ENCODE peak calls at places on chromosomes 3 and 15, in four cellular contexts. Z is sigmoid colon, P is adrenal gland, C is body of pancreas. F is an unnamed sample.

GRCh38 chr3:30418443-30418842 is 188.0 kb upstream of the TGFBR2 start:
- DNase-seq in Z (no peak), P (no peak), C (no peak), F (no peak)

GRCh38 chr3:72872183-72872582 is 15.7 kb upstream of the GXYLT2 start:
- DNase-seq in Z (no peak), P (no peak), C (no peak), F (no peak)

GRCh38 chr15:27817258-27817657 is 281.9 kb downstream of the OCA2 start:
- DNase-seq in Z (no peak), P (no peak), C (no peak), F (no peak)

GRCh38 chr15:48754011-48754410 is 56.9 kb downstream of the CEP152 start:
- DNase-seq in Z (no peak), P (no peak), C (no peak), F (no peak)

GRCh38 chr15:76200083-76200465 is 111.2 kb downstream of the ETFA start:
- DNase-seq in Z (peak), P (no peak), C (no peak), F (no peak)

GRCh38 chr3:16587047-16587702 is 18.0 kb downstream of the DAZL start:
- DNase-seq in Z (no peak), P (no peak), C (no peak), F (no peak)

GRCh38 chr3:51319271-51319670 is 65.8 kb upstream of the MANF start:
- DNase-seq in Z (no peak), P (no peak), C (no peak), F (no peak)

GRCh38 chr3:182704926-182705325 is 88.4 kb upstream of the ATP11B start:
- DNase-seq in Z (no peak), P (no peak), C (no peak), F (no peak)

GRCh38 chr3:182925330-182925943 is 54.9 kb downstream of the DCUN1D1 start:
- DNase-seq in Z (no peak), P (peak), C (no peak), F (no peak)

GRCh38 chr3:81876826-81877225 is 115.4 kb upstream of the GBE1 start:
- DNase-seq in Z (no peak), P (no peak), C (no peak), F (no peak)

GRCh38 chr3:133945696-133946095 is 50.0 kb upstream of the RAB6B start:
- DNase-seq in Z (peak), P (no peak), C (no peak), F (no peak)

GRCh38 chr3:78846688-78847087 is 921.1 kb downstream of the ROBO1 start:
- DNase-seq in Z (no peak), P (no peak), C (no peak), F (peak)

GRCh38 chr15:52114256-52114655 is 1.7 kb upstream of the BCL2L10 start:
- DNase-seq in Z (no peak), P (no peak), C (no peak), F (no peak)

GRCh38 chr15:60844431-60845174 is 365.7 kb upstream of the ICE2 start:
- DNase-seq in Z (no peak), P (no peak), C (no peak), F (no peak)

GRCh38 chr3:174376346-174376745 is 482.8 kb upstream of the NAALADL2 start:
- DNase-seq in Z (no peak), P (no peak), C (no peak), F (no peak)

GRCh38 chr3:178562143-178562868 is 26.1 kb downstream of the KCNMB2 start:
- DNase-seq in Z (no peak), P (no peak), C (no peak), F (no peak)

GRCh38 chr3:122730240-122730639 is 49.6 kb downstream of the PARP14 start:
- DNase-seq in Z (no peak), P (no peak), C (no peak), F (no peak)

GRCh38 chr3:14448063-14448462 is 45.7 kb downstream of the SLC6A6 start:
- DNase-seq in Z (no peak), P (no peak), C (no peak), F (no peak)

GRCh38 chr3:3119393-3119851 is 7.3 kb upstream of the TRNT1 start:
- DNase-seq in Z (no peak), P (no peak), C (no peak), F (no peak)

GRCh38 chr3:132637590-132637989 is 22.0 kb downstream of the ACAD11 start:
- DNase-seq in Z (no peak), P (no peak), C (no peak), F (no peak)

GRCh38 chr3:169998668-169999131 is 32.1 kb downstream of the SEC62 start:
- DNase-seq in Z (no peak), P (no peak), C (no peak), F (peak)

GRCh38 chr3:29057326-29057725 is 223.5 kb upstream of the RBMS3 start:
- DNase-seq in Z (no peak), P (no peak), C (no peak), F (no peak)

GRCh38 chr3:106338582-106339219 is 469.9 kb upstream of the CBLB start:
- DNase-seq in Z (no peak), P (no peak), C (no peak), F (no peak)

GRCh38 chr3:128555098-128555825 is 62.3 kb upstream of the GATA2 start:
- DNase-seq in Z (peak), P (peak), C (peak), F (no peak)

GRCh38 chr15:59258317-59258716 is 51.7 kb downstream of the LDHAL6B start:
- DNase-seq in Z (no peak), P (no peak), C (no peak), F (no peak)

GRCh38 chr3:169244119-169244864 is 419.2 kb downstream of the MECOM start:
- DNase-seq in Z (no peak), P (no peak), C (no peak), F (no peak)

GRCh38 chr3:55405436-55405835 is 81.7 kb downstream of the WNT5A start:
- DNase-seq in Z (no peak), P (no peak), C (no peak), F (peak)

GRCh38 chr3:152508705-152509104 is 240.0 kb downstream of the MBNL1 start:
- DNase-seq in Z (no peak), P (no peak), C (no peak), F (peak)

GRCh38 chr3:179995406-179995805 is 41.3 kb downstream of the PEX5L start:
- DNase-seq in Z (no peak), P (no peak), C (no peak), F (no peak)

GRCh38 chr15:32851619-32852416 is 134.0 kb downstream of the GREM1 start:
- DNase-seq in Z (no peak), P (no peak), C (no peak), F (no peak)

GRCh38 chr3:157066335-157067071 is 93.4 kb downstream of the CCNL1 start:
- DNase-seq in Z (peak), P (no peak), C (no peak), F (no peak)

GRCh38 chr3:8052599-8053185 is 448.9 kb upstream of the LMCD1 start:
- DNase-seq in Z (no peak), P (peak), C (peak), F (peak)

GRCh38 chr3:110459021-110459420 is 612.6 kb upstream of the NECTIN3 start:
- DNase-seq in Z (no peak), P (no peak), C (no peak), F (no peak)

GRCh38 chr3:112097378-112097777 is 11.2 kb downstream of the C3orf52 start:
- DNase-seq in Z (no peak), P (no peak), C (peak), F (peak)

GRCh38 chr3:99532246-99532645 is 106.1 kb upstream of the COL8A1 start:
- DNase-seq in Z (no peak), P (peak), C (no peak), F (peak)

GRCh38 chr3:38985581-38985980 is 66.2 kb downstream of the SCN11A start:
- DNase-seq in Z (no peak), P (no peak), C (no peak), F (no peak)

GRCh38 chr3:38985981-38986380 is 65.8 kb downstream of the SCN11A start:
- DNase-seq in Z (no peak), P (no peak), C (no peak), F (no peak)

GRCh38 chr3:38984731-38985130 is 67.0 kb downstream of the SCN11A start:
- DNase-seq in Z (no peak), P (no peak), C (no peak), F (no peak)

GRCh38 chr3:38986901-38987300 is 64.8 kb downstream of the SCN11A start:
- DNase-seq in Z (no peak), P (no peak), C (no peak), F (no peak)

DNA sequence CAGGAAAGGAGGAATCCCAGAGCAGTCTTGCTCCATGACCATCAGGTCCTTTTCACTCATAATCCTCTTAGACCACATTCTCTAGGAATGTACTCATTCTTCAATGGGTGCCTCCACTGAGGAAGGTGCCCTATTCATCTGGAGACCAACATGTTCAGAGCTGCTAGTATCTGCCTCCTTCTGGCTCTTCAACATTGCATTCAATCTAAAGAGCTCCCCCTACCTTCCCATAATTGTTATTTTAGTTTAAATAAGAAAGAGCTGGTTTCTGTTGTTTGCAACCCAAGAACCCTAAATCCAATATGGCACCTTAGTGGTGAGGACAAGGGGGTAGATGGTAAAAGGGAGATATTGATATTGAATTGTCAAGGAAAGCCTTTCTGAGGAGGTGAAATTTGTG is 67.6 kb downstream of the SCN11A start:
- DNase-seq in Z (no peak), P (no peak), C (no peak), F (no peak)
- TF ChIP-seq CTCF in Z (no peak), P (no peak), C (no peak), F (no peak)

DNA sequence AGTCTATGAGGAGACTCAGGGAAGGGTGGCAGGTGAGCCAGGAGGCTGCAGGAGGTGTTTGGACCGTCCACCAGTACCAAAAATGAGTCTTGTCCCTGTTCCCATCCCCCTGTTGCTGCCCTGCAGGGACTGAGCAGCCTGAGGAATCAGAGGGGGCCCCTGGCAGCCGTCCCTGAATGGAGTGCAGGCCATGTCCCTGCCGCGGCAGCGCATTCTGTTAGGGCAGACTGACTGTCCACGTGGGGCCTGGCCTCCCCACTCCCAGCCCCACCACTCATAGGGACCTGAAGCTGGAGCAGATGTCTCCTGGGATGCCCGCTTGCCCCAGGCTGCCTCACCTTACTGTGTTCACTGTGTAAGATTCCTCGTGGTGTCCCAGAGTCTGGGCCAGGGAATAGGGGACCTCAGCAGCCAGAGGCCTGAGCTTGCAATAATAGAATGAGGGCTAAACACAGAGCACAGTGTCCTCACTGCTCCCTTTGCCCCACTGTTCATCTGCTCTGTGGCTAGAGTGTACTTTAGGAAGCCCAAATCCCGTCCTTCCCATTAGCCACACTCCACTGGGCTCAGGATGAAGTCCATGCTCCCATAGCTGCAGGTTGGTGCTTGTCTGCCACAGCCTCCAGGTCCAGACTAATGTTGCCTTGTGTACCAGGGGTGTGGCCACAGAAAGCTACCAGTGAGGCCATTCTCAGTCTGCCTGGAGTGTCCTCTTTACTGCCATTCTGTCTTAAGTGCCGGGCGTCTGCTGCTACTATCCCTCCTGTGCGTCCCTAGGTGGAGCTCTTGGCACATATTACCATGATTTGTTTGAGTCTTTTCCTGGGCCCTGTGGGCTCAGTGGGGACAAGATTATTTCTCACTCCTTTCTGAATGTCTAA is 63.2 kb downstream of the HCN4 start:
- DNase-seq in Z (no peak), P (peak), C (peak), F (peak)
- TF ChIP-seq CTCF in Z (no peak), P (peak), C (peak), F (peak)

GRCh38 chr15:58221591-58222241 is 83.5 kb downstream of the AQP9 start:
- DNase-seq in Z (no peak), P (peak), C (peak), F (no peak)
- TF ChIP-seq CTCF in Z (no peak), P (peak), C (no peak), F (peak)

GRCh38 chr3:53196575-53197407 is 35.8 kb downstream of the PRKCD start:
- DNase-seq in Z (no peak), P (peak), C (no peak), F (peak)

GRCh38 chr3:53200501-53201189 is 39.6 kb downstream of the PRKCD start:
- DNase-seq in Z (no peak), P (no peak), C (no peak), F (no peak)

GRCh38 chr3:53198996-53199395 is 38.0 kb downstream of the PRKCD start:
- DNase-seq in Z (no peak), P (no peak), C (no peak), F (no peak)

GRCh38 chr3:53199834-53200233 is 38.8 kb downstream of the PRKCD start:
- DNase-seq in Z (no peak), P (no peak), C (no peak), F (no peak)

GRCh38 chr3:53198256-53198977 is 37.4 kb downstream of the PRKCD start:
- DNase-seq in Z (no peak), P (no peak), C (no peak), F (no peak)
- TF ChIP-seq CTCF in Z (no peak), P (no peak), C (no peak), F (no peak)

GRCh38 chr3:19065027-19065426 is 83.3 kb upstream of the KCNH8 start:
- DNase-seq in Z (no peak), P (no peak), C (no peak), F (peak)
- TF ChIP-seq CTCF in Z (no peak), P (peak), C (peak), F (peak)

GRCh38 chr15:66955871-66956585 is 109.4 kb upstream of the SMAD3 start:
- DNase-seq in Z (no peak), P (peak), C (no peak), F (no peak)

GRCh38 chr15:66959066-66959465 is 106.3 kb upstream of the SMAD3 start:
- DNase-seq in Z (no peak), P (peak), C (no peak), F (no peak)

GRCh38 chr15:66955001-66955516 is 110.3 kb upstream of the SMAD3 start:
- DNase-seq in Z (no peak), P (no peak), C (no peak), F (no peak)

GRCh38 chr15:66954601-66955000 is 110.8 kb upstream of the SMAD3 start:
- DNase-seq in Z (no peak), P (no peak), C (no peak), F (no peak)

GRCh38 chr15:66956672-66957540 is 108.5 kb upstream of the SMAD3 start:
- DNase-seq in Z (no peak), P (peak), C (no peak), F (no peak)
- TF ChIP-seq CTCF in Z (no peak), P (no peak), C (no peak), F (no peak)

DNA sequence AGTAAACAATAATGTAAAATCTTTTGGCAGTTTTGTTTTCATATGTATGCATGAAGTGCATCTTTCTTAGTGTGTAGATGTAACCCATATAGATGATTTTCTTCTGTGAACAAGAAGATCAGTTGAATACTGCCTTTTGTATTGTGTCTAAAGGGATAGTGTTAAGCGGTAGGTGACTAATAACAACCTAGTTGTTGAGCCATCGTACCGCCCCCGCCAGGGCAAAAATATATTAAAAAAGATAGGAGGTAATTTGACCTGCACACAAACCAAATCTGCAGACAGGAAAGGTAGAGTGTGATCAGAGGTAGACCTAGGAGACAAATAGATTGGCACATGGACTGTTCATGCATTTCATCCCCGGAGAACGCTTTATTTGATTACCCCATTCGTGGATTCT is 3.3 kb upstream of the GMNC start:
- DNase-seq in Z (no peak), P (no peak), C (peak), F (peak)
- TF ChIP-seq CTCF in Z (no peak), P (no peak), C (peak), F (peak)